ENCODE peak calls at places on chromosomes 2 and 18, in ten cellular contexts. One of them, this sample, is unnamed.
A peak's percentile ranks its signal among the peaks of the same experiment; 100 is the strongest.

GRCh38 chr18:8029061-8029460 is 461.9 kb downstream of the PTPRM start:
- DNase-seq in HFFc6: no peak
- DNase-seq in stimulated activated CD8-positive, alpha-beta memory T cell treated with anti-CD3 and anti-CD28 coated beads, Interleukin-4, amount 100 ng/mL, for 1 hour: no peak
- DNase-seq in fibroblast of the conjunctiva: no peak
- DNase-seq in brain pericyte: no peak
- DNase-seq in effector memory CD8-positive, alpha-beta T cell: no peak
- DNase-seq in posterior cingulate gyrus: no peak
- DNase-seq in lower lobe of right lung: no peak
- DNase-seq in esophagus squamous epithelium: no peak
- DNase-seq in T-helper 2 cell: no peak
- DNase-seq in this sample: no peak

GRCh38 chr2:144004742-144005141 is 515.2 kb downstream of the ZEB2 start:
- DNase-seq in HFFc6: no peak
- DNase-seq in stimulated activated CD8-positive, alpha-beta memory T cell treated with anti-CD3 and anti-CD28 coated beads, Interleukin-4, amount 100 ng/mL, for 1 hour: no peak
- DNase-seq in fibroblast of the conjunctiva: no peak
- DNase-seq in brain pericyte: no peak
- DNase-seq in effector memory CD8-positive, alpha-beta T cell: no peak
- DNase-seq in posterior cingulate gyrus: peak; percentile 46
- DNase-seq in lower lobe of right lung: no peak
- DNase-seq in esophagus squamous epithelium: no peak
- DNase-seq in T-helper 2 cell: no peak
- DNase-seq in this sample: no peak

GRCh38 chr2:189763908-189764661 is 1.5 kb upstream of the OSGEPL1 start:
- DNase-seq in HFFc6: peak; percentile 13
- DNase-seq in stimulated activated CD8-positive, alpha-beta memory T cell treated with anti-CD3 and anti-CD28 coated beads, Interleukin-4, amount 100 ng/mL, for 1 hour: no peak
- DNase-seq in fibroblast of the conjunctiva: no peak
- DNase-seq in brain pericyte: no peak
- DNase-seq in effector memory CD8-positive, alpha-beta T cell: no peak
- DNase-seq in posterior cingulate gyrus: no peak
- DNase-seq in lower lobe of right lung: no peak
- DNase-seq in esophagus squamous epithelium: no peak
- DNase-seq in T-helper 2 cell: peak; percentile 20
- DNase-seq in this sample: no peak

GRCh38 chr18:58218111-58218510 is 174.1 kb downstream of the NEDD4L start:
- DNase-seq in HFFc6: no peak
- DNase-seq in stimulated activated CD8-positive, alpha-beta memory T cell treated with anti-CD3 and anti-CD28 coated beads, Interleukin-4, amount 100 ng/mL, for 1 hour: no peak
- DNase-seq in fibroblast of the conjunctiva: no peak
- DNase-seq in brain pericyte: no peak
- DNase-seq in effector memory CD8-positive, alpha-beta T cell: no peak
- DNase-seq in posterior cingulate gyrus: no peak
- DNase-seq in lower lobe of right lung: no peak
- DNase-seq in esophagus squamous epithelium: no peak
- DNase-seq in T-helper 2 cell: no peak
- DNase-seq in this sample: no peak

GRCh38 chr2:164903944-164904343 is 51.4 kb downstream of the SLC38A11 start:
- DNase-seq in HFFc6: no peak
- DNase-seq in stimulated activated CD8-positive, alpha-beta memory T cell treated with anti-CD3 and anti-CD28 coated beads, Interleukin-4, amount 100 ng/mL, for 1 hour: no peak
- DNase-seq in fibroblast of the conjunctiva: no peak
- DNase-seq in brain pericyte: no peak
- DNase-seq in effector memory CD8-positive, alpha-beta T cell: no peak
- DNase-seq in posterior cingulate gyrus: no peak
- DNase-seq in lower lobe of right lung: no peak
- DNase-seq in esophagus squamous epithelium: no peak
- DNase-seq in T-helper 2 cell: no peak
- DNase-seq in this sample: no peak

GRCh38 chr2:88170472-88170892 is 336 bp downstream of the THNSL2 start:
- DNase-seq in HFFc6: no peak
- DNase-seq in stimulated activated CD8-positive, alpha-beta memory T cell treated with anti-CD3 and anti-CD28 coated beads, Interleukin-4, amount 100 ng/mL, for 1 hour: no peak
- DNase-seq in fibroblast of the conjunctiva: no peak
- DNase-seq in brain pericyte: no peak
- DNase-seq in effector memory CD8-positive, alpha-beta T cell: no peak
- DNase-seq in posterior cingulate gyrus: no peak
- DNase-seq in lower lobe of right lung: peak; percentile 76
- DNase-seq in esophagus squamous epithelium: no peak
- DNase-seq in T-helper 2 cell: no peak
- DNase-seq in this sample: no peak

GRCh38 chr2:45300026-45300750 is 290.9 kb upstream of the SIX2 start:
- DNase-seq in HFFc6: no peak
- DNase-seq in stimulated activated CD8-positive, alpha-beta memory T cell treated with anti-CD3 and anti-CD28 coated beads, Interleukin-4, amount 100 ng/mL, for 1 hour: no peak
- DNase-seq in fibroblast of the conjunctiva: no peak
- DNase-seq in brain pericyte: no peak
- DNase-seq in effector memory CD8-positive, alpha-beta T cell: no peak
- DNase-seq in posterior cingulate gyrus: no peak
- DNase-seq in lower lobe of right lung: no peak
- DNase-seq in esophagus squamous epithelium: no peak
- DNase-seq in T-helper 2 cell: no peak
- DNase-seq in this sample: no peak

GRCh38 chr2:172227719-172228118 is 125.0 kb upstream of the DLX2 start:
- DNase-seq in HFFc6: no peak
- DNase-seq in stimulated activated CD8-positive, alpha-beta memory T cell treated with anti-CD3 and anti-CD28 coated beads, Interleukin-4, amount 100 ng/mL, for 1 hour: no peak
- DNase-seq in fibroblast of the conjunctiva: no peak
- DNase-seq in brain pericyte: no peak
- DNase-seq in effector memory CD8-positive, alpha-beta T cell: no peak
- DNase-seq in posterior cingulate gyrus: no peak
- DNase-seq in lower lobe of right lung: no peak
- DNase-seq in esophagus squamous epithelium: no peak
- DNase-seq in T-helper 2 cell: no peak
- DNase-seq in this sample: no peak

GRCh38 chr18:47912794-47913594 is 17.5 kb downstream of the SMAD2 start:
- DNase-seq in HFFc6: no peak
- DNase-seq in stimulated activated CD8-positive, alpha-beta memory T cell treated with anti-CD3 and anti-CD28 coated beads, Interleukin-4, amount 100 ng/mL, for 1 hour: no peak
- DNase-seq in fibroblast of the conjunctiva: no peak
- DNase-seq in brain pericyte: no peak
- DNase-seq in effector memory CD8-positive, alpha-beta T cell: no peak
- DNase-seq in posterior cingulate gyrus: no peak
- DNase-seq in lower lobe of right lung: no peak
- DNase-seq in esophagus squamous epithelium: no peak
- DNase-seq in T-helper 2 cell: peak; percentile 42
- DNase-seq in this sample: no peak

GRCh38 chr2:38598200-38598990 is 4.3 kb downstream of the HNRNPLL start:
- DNase-seq in HFFc6: no peak
- DNase-seq in stimulated activated CD8-positive, alpha-beta memory T cell treated with anti-CD3 and anti-CD28 coated beads, Interleukin-4, amount 100 ng/mL, for 1 hour: no peak
- DNase-seq in fibroblast of the conjunctiva: no peak
- DNase-seq in brain pericyte: no peak
- DNase-seq in effector memory CD8-positive, alpha-beta T cell: no peak
- DNase-seq in posterior cingulate gyrus: no peak
- DNase-seq in lower lobe of right lung: no peak
- DNase-seq in esophagus squamous epithelium: no peak
- DNase-seq in T-helper 2 cell: peak; percentile 62
- DNase-seq in this sample: no peak

GRCh38 chr2:157620956-157621355 is 7.7 kb downstream of the ACVR1C start:
- DNase-seq in HFFc6: peak; percentile 17
- DNase-seq in stimulated activated CD8-positive, alpha-beta memory T cell treated with anti-CD3 and anti-CD28 coated beads, Interleukin-4, amount 100 ng/mL, for 1 hour: no peak
- DNase-seq in fibroblast of the conjunctiva: no peak
- DNase-seq in brain pericyte: no peak
- DNase-seq in effector memory CD8-positive, alpha-beta T cell: no peak
- DNase-seq in posterior cingulate gyrus: no peak
- DNase-seq in lower lobe of right lung: no peak
- DNase-seq in esophagus squamous epithelium: no peak
- DNase-seq in T-helper 2 cell: no peak
- DNase-seq in this sample: no peak

GRCh38 chr18:63267990-63268721 is 51.4 kb downstream of the BCL2 start:
- DNase-seq in HFFc6: no peak
- DNase-seq in stimulated activated CD8-positive, alpha-beta memory T cell treated with anti-CD3 and anti-CD28 coated beads, Interleukin-4, amount 100 ng/mL, for 1 hour: no peak
- DNase-seq in fibroblast of the conjunctiva: no peak
- DNase-seq in brain pericyte: no peak
- DNase-seq in effector memory CD8-positive, alpha-beta T cell: no peak
- DNase-seq in posterior cingulate gyrus: no peak
- DNase-seq in lower lobe of right lung: no peak
- DNase-seq in esophagus squamous epithelium: no peak
- DNase-seq in T-helper 2 cell: peak; percentile 73
- DNase-seq in this sample: no peak

GRCh38 chr2:185222311-185222710 is 516.3 kb upstream of the FSIP2 start:
- DNase-seq in HFFc6: no peak
- DNase-seq in stimulated activated CD8-positive, alpha-beta memory T cell treated with anti-CD3 and anti-CD28 coated beads, Interleukin-4, amount 100 ng/mL, for 1 hour: no peak
- DNase-seq in fibroblast of the conjunctiva: no peak
- DNase-seq in brain pericyte: no peak
- DNase-seq in effector memory CD8-positive, alpha-beta T cell: no peak
- DNase-seq in posterior cingulate gyrus: peak; percentile 15
- DNase-seq in lower lobe of right lung: no peak
- DNase-seq in esophagus squamous epithelium: no peak
- DNase-seq in T-helper 2 cell: no peak
- DNase-seq in this sample: no peak

GRCh38 chr2:38201784-38202183 is 125.8 kb upstream of the CYP1B1 start:
- DNase-seq in HFFc6: no peak
- DNase-seq in stimulated activated CD8-positive, alpha-beta memory T cell treated with anti-CD3 and anti-CD28 coated beads, Interleukin-4, amount 100 ng/mL, for 1 hour: no peak
- DNase-seq in fibroblast of the conjunctiva: no peak
- DNase-seq in brain pericyte: no peak
- DNase-seq in effector memory CD8-positive, alpha-beta T cell: no peak
- DNase-seq in posterior cingulate gyrus: no peak
- DNase-seq in lower lobe of right lung: no peak
- DNase-seq in esophagus squamous epithelium: no peak
- DNase-seq in T-helper 2 cell: no peak
- DNase-seq in this sample: no peak

GRCh38 chr2:70094978-70095832 is 7.9 kb downstream of the PCBP1 start:
- DNase-seq in HFFc6: no peak
- DNase-seq in stimulated activated CD8-positive, alpha-beta memory T cell treated with anti-CD3 and anti-CD28 coated beads, Interleukin-4, amount 100 ng/mL, for 1 hour: no peak
- DNase-seq in fibroblast of the conjunctiva: no peak
- DNase-seq in brain pericyte: no peak
- DNase-seq in effector memory CD8-positive, alpha-beta T cell: peak; percentile 44
- DNase-seq in posterior cingulate gyrus: peak; percentile 92
- DNase-seq in lower lobe of right lung: peak; percentile 67
- DNase-seq in esophagus squamous epithelium: peak; percentile 22
- DNase-seq in T-helper 2 cell: peak; percentile 90
- DNase-seq in this sample: no peak

GRCh38 chr2:64751286-64752260 is 97.9 kb upstream of the SERTAD2 start:
- DNase-seq in HFFc6: peak; percentile 99
- DNase-seq in stimulated activated CD8-positive, alpha-beta memory T cell treated with anti-CD3 and anti-CD28 coated beads, Interleukin-4, amount 100 ng/mL, for 1 hour: no peak
- DNase-seq in fibroblast of the conjunctiva: peak; percentile 9
- DNase-seq in brain pericyte: peak; percentile 99
- DNase-seq in effector memory CD8-positive, alpha-beta T cell: peak; percentile 17
- DNase-seq in posterior cingulate gyrus: no peak
- DNase-seq in lower lobe of right lung: peak; percentile 68
- DNase-seq in esophagus squamous epithelium: no peak
- DNase-seq in T-helper 2 cell: peak; percentile 58
- DNase-seq in this sample: peak; percentile 8

GRCh38 chr2:55805662-55806061 is 112.0 kb upstream of the PNPT1 start:
- DNase-seq in HFFc6: no peak
- DNase-seq in stimulated activated CD8-positive, alpha-beta memory T cell treated with anti-CD3 and anti-CD28 coated beads, Interleukin-4, amount 100 ng/mL, for 1 hour: no peak
- DNase-seq in fibroblast of the conjunctiva: no peak
- DNase-seq in brain pericyte: no peak
- DNase-seq in effector memory CD8-positive, alpha-beta T cell: no peak
- DNase-seq in posterior cingulate gyrus: peak; percentile 44
- DNase-seq in lower lobe of right lung: no peak
- DNase-seq in esophagus squamous epithelium: no peak
- DNase-seq in T-helper 2 cell: no peak
- DNase-seq in this sample: no peak

GRCh38 chr18:79397288-79397829 is 1.6 kb downstream of the NFATC1 start:
- DNase-seq in HFFc6: no peak
- DNase-seq in stimulated activated CD8-positive, alpha-beta memory T cell treated with anti-CD3 and anti-CD28 coated beads, Interleukin-4, amount 100 ng/mL, for 1 hour: no peak
- DNase-seq in fibroblast of the conjunctiva: no peak
- DNase-seq in brain pericyte: no peak
- DNase-seq in effector memory CD8-positive, alpha-beta T cell: no peak
- DNase-seq in posterior cingulate gyrus: peak; percentile 51
- DNase-seq in lower lobe of right lung: peak; percentile 38
- DNase-seq in esophagus squamous epithelium: no peak
- DNase-seq in T-helper 2 cell: no peak
- DNase-seq in this sample: no peak

GRCh38 chr2:128311755-128312341 is 6.8 kb downstream of the HS6ST1 start:
- DNase-seq in HFFc6: no peak
- DNase-seq in stimulated activated CD8-positive, alpha-beta memory T cell treated with anti-CD3 and anti-CD28 coated beads, Interleukin-4, amount 100 ng/mL, for 1 hour: no peak
- DNase-seq in fibroblast of the conjunctiva: no peak
- DNase-seq in brain pericyte: no peak
- DNase-seq in effector memory CD8-positive, alpha-beta T cell: no peak
- DNase-seq in posterior cingulate gyrus: peak; percentile 81
- DNase-seq in lower lobe of right lung: peak; percentile 35
- DNase-seq in esophagus squamous epithelium: no peak
- DNase-seq in T-helper 2 cell: no peak
- DNase-seq in this sample: no peak

GRCh38 chr2:168814939-168815907 is 12.8 kb downstream of the NOSTRIN start:
- DNase-seq in HFFc6: no peak
- DNase-seq in stimulated activated CD8-positive, alpha-beta memory T cell treated with anti-CD3 and anti-CD28 coated beads, Interleukin-4, amount 100 ng/mL, for 1 hour: no peak
- DNase-seq in fibroblast of the conjunctiva: no peak
- DNase-seq in brain pericyte: no peak
- DNase-seq in effector memory CD8-positive, alpha-beta T cell: no peak
- DNase-seq in posterior cingulate gyrus: no peak
- DNase-seq in lower lobe of right lung: no peak
- DNase-seq in esophagus squamous epithelium: no peak
- DNase-seq in T-helper 2 cell: no peak
- DNase-seq in this sample: no peak

GRCh38 chr2:60042023-60042422 is 511.4 kb downstream of the BCL11A start:
- DNase-seq in HFFc6: no peak
- DNase-seq in stimulated activated CD8-positive, alpha-beta memory T cell treated with anti-CD3 and anti-CD28 coated beads, Interleukin-4, amount 100 ng/mL, for 1 hour: no peak
- DNase-seq in fibroblast of the conjunctiva: no peak
- DNase-seq in brain pericyte: no peak
- DNase-seq in effector memory CD8-positive, alpha-beta T cell: no peak
- DNase-seq in posterior cingulate gyrus: no peak
- DNase-seq in lower lobe of right lung: no peak
- DNase-seq in esophagus squamous epithelium: no peak
- DNase-seq in T-helper 2 cell: no peak
- DNase-seq in this sample: no peak

GRCh38 chr18:55115606-55116005 is 156.3 kb upstream of the CCDC68 start:
- DNase-seq in HFFc6: no peak
- DNase-seq in stimulated activated CD8-positive, alpha-beta memory T cell treated with anti-CD3 and anti-CD28 coated beads, Interleukin-4, amount 100 ng/mL, for 1 hour: no peak
- DNase-seq in fibroblast of the conjunctiva: no peak
- DNase-seq in brain pericyte: no peak
- DNase-seq in effector memory CD8-positive, alpha-beta T cell: no peak
- DNase-seq in posterior cingulate gyrus: no peak
- DNase-seq in lower lobe of right lung: no peak
- DNase-seq in esophagus squamous epithelium: no peak
- DNase-seq in T-helper 2 cell: no peak
- DNase-seq in this sample: no peak

GRCh38 chr2:24871852-24872323 is 48.1 kb downstream of the ADCY3 start:
- DNase-seq in HFFc6: no peak
- DNase-seq in stimulated activated CD8-positive, alpha-beta memory T cell treated with anti-CD3 and anti-CD28 coated beads, Interleukin-4, amount 100 ng/mL, for 1 hour: no peak
- DNase-seq in fibroblast of the conjunctiva: peak; percentile 30
- DNase-seq in brain pericyte: no peak
- DNase-seq in effector memory CD8-positive, alpha-beta T cell: no peak
- DNase-seq in posterior cingulate gyrus: peak; percentile 65
- DNase-seq in lower lobe of right lung: no peak
- DNase-seq in esophagus squamous epithelium: no peak
- DNase-seq in T-helper 2 cell: no peak
- DNase-seq in this sample: no peak

GRCh38 chr18:32759768-32760167 is 13.1 kb downstream of the KLHL14 start:
- DNase-seq in HFFc6: no peak
- DNase-seq in stimulated activated CD8-positive, alpha-beta memory T cell treated with anti-CD3 and anti-CD28 coated beads, Interleukin-4, amount 100 ng/mL, for 1 hour: no peak
- DNase-seq in fibroblast of the conjunctiva: no peak
- DNase-seq in brain pericyte: no peak
- DNase-seq in effector memory CD8-positive, alpha-beta T cell: no peak
- DNase-seq in posterior cingulate gyrus: no peak
- DNase-seq in lower lobe of right lung: no peak
- DNase-seq in esophagus squamous epithelium: no peak
- DNase-seq in T-helper 2 cell: no peak
- DNase-seq in this sample: no peak

GRCh38 chr2:71505086-71505769 is 51.9 kb downstream of the DYSF start:
- DNase-seq in HFFc6: no peak
- DNase-seq in stimulated activated CD8-positive, alpha-beta memory T cell treated with anti-CD3 and anti-CD28 coated beads, Interleukin-4, amount 100 ng/mL, for 1 hour: no peak
- DNase-seq in fibroblast of the conjunctiva: no peak
- DNase-seq in brain pericyte: no peak
- DNase-seq in effector memory CD8-positive, alpha-beta T cell: no peak
- DNase-seq in posterior cingulate gyrus: peak; percentile 85
- DNase-seq in lower lobe of right lung: no peak
- DNase-seq in esophagus squamous epithelium: no peak
- DNase-seq in T-helper 2 cell: no peak
- DNase-seq in this sample: no peak

GRCh38 chr2:15112216-15112615 is 448.9 kb downstream of the NBAS start:
- DNase-seq in HFFc6: peak; percentile 10
- DNase-seq in stimulated activated CD8-positive, alpha-beta memory T cell treated with anti-CD3 and anti-CD28 coated beads, Interleukin-4, amount 100 ng/mL, for 1 hour: no peak
- DNase-seq in fibroblast of the conjunctiva: no peak
- DNase-seq in brain pericyte: no peak
- DNase-seq in effector memory CD8-positive, alpha-beta T cell: no peak
- DNase-seq in posterior cingulate gyrus: no peak
- DNase-seq in lower lobe of right lung: no peak
- DNase-seq in esophagus squamous epithelium: no peak
- DNase-seq in T-helper 2 cell: peak; percentile 48
- DNase-seq in this sample: no peak

GRCh38 chr2:11024010-11024615 is 112.4 kb downstream of the KCNF1 start:
- DNase-seq in HFFc6: no peak
- DNase-seq in stimulated activated CD8-positive, alpha-beta memory T cell treated with anti-CD3 and anti-CD28 coated beads, Interleukin-4, amount 100 ng/mL, for 1 hour: no peak
- DNase-seq in fibroblast of the conjunctiva: no peak
- DNase-seq in brain pericyte: no peak
- DNase-seq in effector memory CD8-positive, alpha-beta T cell: no peak
- DNase-seq in posterior cingulate gyrus: no peak
- DNase-seq in lower lobe of right lung: no peak
- DNase-seq in esophagus squamous epithelium: no peak
- DNase-seq in T-helper 2 cell: no peak
- DNase-seq in this sample: no peak

GRCh38 chr2:200905618-200906296 is 16.6 kb downstream of the NIF3L1 start:
- DNase-seq in HFFc6: peak; percentile 69
- DNase-seq in stimulated activated CD8-positive, alpha-beta memory T cell treated with anti-CD3 and anti-CD28 coated beads, Interleukin-4, amount 100 ng/mL, for 1 hour: no peak
- DNase-seq in fibroblast of the conjunctiva: peak; percentile 57
- DNase-seq in brain pericyte: no peak
- DNase-seq in effector memory CD8-positive, alpha-beta T cell: peak; percentile 23
- DNase-seq in posterior cingulate gyrus: peak; percentile 95
- DNase-seq in lower lobe of right lung: peak; percentile 77
- DNase-seq in esophagus squamous epithelium: no peak
- DNase-seq in T-helper 2 cell: peak; percentile 62
- DNase-seq in this sample: no peak

This sample was measured in activated T-helper 9 cell treated with anti-CD3 and anti-CD28 coated beads, Interleukin-2, amount 50 U/mL, for 16 hours.